ENCODE peak calls at places on chromosomes 5 and 9, in eight cellular contexts. One of them, this sample, is unnamed.
A peak's percentile ranks its signal among the peaks of the same experiment; 100 is the strongest.

GRCh38 chr9:34651876-34652602 is at the start of gene IL11RA:
- DNase-seq in substantia nigra: peak; percentile 84
- DNase-seq in dorsolateral prefrontal cortex: peak; percentile 92
- DNase-seq in PC-9: peak; percentile 65
- DNase-seq in SK-N-SH: no peak
- DNase-seq in RWPE1: peak; percentile 94
- DNase-seq in CD4-positive, alpha-beta T cell: peak; percentile 53
- DNase-seq in body of pancreas: peak; percentile 64
- DNase-seq in this sample: peak; percentile 75

GRCh38 chr5:88377705-88378656 is 109.3 kb upstream of the TMEM161B start:
- DNase-seq in RWPE1: no peak
- DNase-seq in substantia nigra: no peak
- DNase-seq in body of pancreas: no peak
- DNase-seq in SK-N-SH: no peak
- DNase-seq in dorsolateral prefrontal cortex: no peak
- DNase-seq in PC-9: no peak
- DNase-seq in CD4-positive, alpha-beta T cell: no peak
- DNase-seq in this sample: no peak

GRCh38 chr5:93800988-93801811 is 59.8 kb upstream of the POU5F2 start:
- DNase-seq in body of pancreas: no peak
- DNase-seq in dorsolateral prefrontal cortex: no peak
- DNase-seq in substantia nigra: peak; percentile 4
- DNase-seq in SK-N-SH: peak; percentile 26
- DNase-seq in RWPE1: peak; percentile 37
- DNase-seq in PC-9: peak; percentile 90
- DNase-seq in CD4-positive, alpha-beta T cell: no peak
- DNase-seq in this sample: no peak

GRCh38 chr5:143338658-143339366 is 64.7 kb downstream of the NR3C1 start:
- DNase-seq in SK-N-SH: no peak
- DNase-seq in dorsolateral prefrontal cortex: no peak
- DNase-seq in substantia nigra: no peak
- DNase-seq in PC-9: no peak
- DNase-seq in body of pancreas: no peak
- DNase-seq in CD4-positive, alpha-beta T cell: no peak
- DNase-seq in RWPE1: no peak
- DNase-seq in this sample: no peak

GRCh38 chr9:77210116-77210515 is 32.8 kb downstream of the VPS13A start:
- DNase-seq in PC-9: no peak
- DNase-seq in dorsolateral prefrontal cortex: no peak
- DNase-seq in RWPE1: no peak
- DNase-seq in body of pancreas: no peak
- DNase-seq in substantia nigra: no peak
- DNase-seq in CD4-positive, alpha-beta T cell: no peak
- DNase-seq in SK-N-SH: no peak
- DNase-seq in this sample: no peak

GRCh38 chr9:109887079-109887478 is 107.1 kb downstream of the PALM2AKAP2 start:
- DNase-seq in PC-9: no peak
- DNase-seq in substantia nigra: no peak
- DNase-seq in CD4-positive, alpha-beta T cell: no peak
- DNase-seq in SK-N-SH: no peak
- DNase-seq in RWPE1: peak; percentile 38
- DNase-seq in body of pancreas: no peak
- DNase-seq in dorsolateral prefrontal cortex: no peak
- DNase-seq in this sample: no peak

GRCh38 chr5:124065508-124065907 is 553.5 kb downstream of the CSNK1G3 start:
- DNase-seq in CD4-positive, alpha-beta T cell: no peak
- DNase-seq in RWPE1: no peak
- DNase-seq in SK-N-SH: no peak
- DNase-seq in substantia nigra: no peak
- DNase-seq in PC-9: no peak
- DNase-seq in body of pancreas: no peak
- DNase-seq in dorsolateral prefrontal cortex: no peak
- DNase-seq in this sample: no peak

GRCh38 chr5:76927961-76928360 is 24.9 kb upstream of the CRHBP start:
- DNase-seq in CD4-positive, alpha-beta T cell: no peak
- DNase-seq in substantia nigra: no peak
- DNase-seq in PC-9: no peak
- DNase-seq in RWPE1: no peak
- DNase-seq in body of pancreas: no peak
- DNase-seq in SK-N-SH: no peak
- DNase-seq in dorsolateral prefrontal cortex: no peak
- DNase-seq in this sample: no peak

GRCh38 chr9:69577123-69577522 is 95.0 kb downstream of the APBA1 start:
- DNase-seq in SK-N-SH: no peak
- DNase-seq in body of pancreas: no peak
- DNase-seq in substantia nigra: no peak
- DNase-seq in dorsolateral prefrontal cortex: no peak
- DNase-seq in CD4-positive, alpha-beta T cell: no peak
- DNase-seq in RWPE1: no peak
- DNase-seq in PC-9: no peak
- DNase-seq in this sample: no peak

GRCh38 chr5:35404701-35405100 is 174.4 kb upstream of the PRLR start:
- DNase-seq in body of pancreas: no peak
- DNase-seq in substantia nigra: no peak
- DNase-seq in dorsolateral prefrontal cortex: no peak
- DNase-seq in CD4-positive, alpha-beta T cell: no peak
- DNase-seq in PC-9: no peak
- DNase-seq in RWPE1: no peak
- DNase-seq in SK-N-SH: no peak
- DNase-seq in this sample: no peak

GRCh38 chr9:104743377-104743985 is 4.0 kb upstream of the NIPSNAP3A start:
- DNase-seq in PC-9: peak; percentile 55
- DNase-seq in substantia nigra: peak; percentile 4
- DNase-seq in body of pancreas: no peak
- DNase-seq in RWPE1: peak; percentile 64
- DNase-seq in dorsolateral prefrontal cortex: no peak
- DNase-seq in CD4-positive, alpha-beta T cell: no peak
- DNase-seq in SK-N-SH: peak; percentile 59
- DNase-seq in this sample: no peak

GRCh38 chr9:36874921-36875320 is 159.1 kb downstream of the PAX5 start:
- DNase-seq in SK-N-SH: no peak
- DNase-seq in substantia nigra: no peak
- DNase-seq in RWPE1: no peak
- DNase-seq in CD4-positive, alpha-beta T cell: no peak
- DNase-seq in PC-9: no peak
- DNase-seq in body of pancreas: no peak
- DNase-seq in dorsolateral prefrontal cortex: no peak
- DNase-seq in this sample: no peak

GRCh38 chr9:114852050-114852594 is 46.3 kb upstream of the TNFSF15 start:
- DNase-seq in PC-9: peak; percentile 57
- DNase-seq in substantia nigra: no peak
- DNase-seq in RWPE1: no peak
- DNase-seq in body of pancreas: no peak
- DNase-seq in SK-N-SH: no peak
- DNase-seq in CD4-positive, alpha-beta T cell: no peak
- DNase-seq in dorsolateral prefrontal cortex: no peak
- DNase-seq in this sample: no peak

GRCh38 chr5:122415481-122416120 is 103.6 kb downstream of the SNCAIP start:
- DNase-seq in PC-9: no peak
- DNase-seq in substantia nigra: peak; percentile 62
- DNase-seq in body of pancreas: peak; percentile 41
- DNase-seq in RWPE1: peak; percentile 65
- DNase-seq in CD4-positive, alpha-beta T cell: no peak
- DNase-seq in dorsolateral prefrontal cortex: peak; percentile 67
- DNase-seq in SK-N-SH: peak; percentile 55
- DNase-seq in this sample: peak; percentile 24

GRCh38 chr9:98810106-98810840 is 2.8 kb downstream of the GALNT12 start:
- DNase-seq in RWPE1: no peak
- DNase-seq in body of pancreas: no peak
- DNase-seq in SK-N-SH: no peak
- DNase-seq in CD4-positive, alpha-beta T cell: no peak
- DNase-seq in substantia nigra: no peak
- DNase-seq in dorsolateral prefrontal cortex: no peak
- DNase-seq in PC-9: no peak
- DNase-seq in this sample: no peak
- H3K27ac ChIP-seq in RWPE1: no peak overlapping the region
- H3K27ac ChIP-seq in body of pancreas: no peak overlapping the region
- H3K27ac ChIP-seq in SK-N-SH: no peak overlapping the region
- H3K27ac ChIP-seq in CD4-positive, alpha-beta T cell: no peak overlapping the region
- H3K27ac ChIP-seq in substantia nigra: no peak overlapping the region
- H3K27ac ChIP-seq in dorsolateral prefrontal cortex: no peak overlapping the region
- H3K27ac ChIP-seq in PC-9: peak overlapping the region; percentile 77
- H3K27ac ChIP-seq in this sample: no peak overlapping the region

DNA sequence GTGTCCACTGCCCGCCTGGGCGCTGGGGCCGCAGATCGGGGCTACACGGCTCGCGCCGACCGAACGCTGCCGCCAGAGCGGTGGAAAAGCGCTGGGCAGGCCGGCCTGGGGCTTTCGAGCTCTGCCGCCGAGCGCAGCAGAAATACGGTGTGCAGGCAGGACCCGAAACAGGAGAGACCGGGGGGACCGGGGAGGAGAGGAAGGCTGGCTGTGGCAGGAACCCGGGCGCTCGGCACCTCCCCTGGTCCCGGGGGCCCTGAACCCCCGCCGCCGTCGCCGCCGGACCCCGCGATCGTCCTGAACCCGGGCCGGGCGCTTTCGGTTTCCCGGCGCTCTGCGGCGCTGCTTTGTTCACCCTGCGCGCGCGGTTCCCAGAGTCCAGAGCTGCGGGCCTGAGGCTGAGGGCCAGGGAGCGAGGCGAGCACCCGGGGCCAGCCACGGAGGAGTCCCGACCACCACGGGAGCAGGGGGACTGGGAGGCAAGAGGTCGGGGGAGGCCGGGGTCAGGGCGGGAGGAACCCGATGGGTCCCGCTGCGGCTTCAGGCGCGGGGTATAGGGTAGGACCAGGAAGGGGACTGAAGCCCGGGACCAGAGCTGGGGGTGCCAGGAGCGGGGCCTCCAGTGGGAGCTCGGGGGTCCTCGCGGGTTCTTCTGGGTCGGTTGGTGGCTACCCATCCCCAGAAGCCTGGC is 12.0 kb downstream of the IRX2 start:
- DNase-seq in SK-N-SH: no peak
- DNase-seq in dorsolateral prefrontal cortex: no peak
- DNase-seq in PC-9: no peak
- DNase-seq in CD4-positive, alpha-beta T cell: no peak
- DNase-seq in substantia nigra: no peak
- DNase-seq in RWPE1: peak; percentile 29
- DNase-seq in body of pancreas: no peak
- DNase-seq in this sample: peak; percentile 36
- H3K27ac ChIP-seq in SK-N-SH: no peak overlapping the region
- H3K27ac ChIP-seq in dorsolateral prefrontal cortex: no peak overlapping the region
- H3K27ac ChIP-seq in PC-9: no peak overlapping the region
- H3K27ac ChIP-seq in CD4-positive, alpha-beta T cell: no peak overlapping the region
- H3K27ac ChIP-seq in substantia nigra: no peak overlapping the region
- H3K27ac ChIP-seq in RWPE1: peak overlapping the region; percentile 8
- H3K27ac ChIP-seq in body of pancreas: no peak overlapping the region
- H3K27ac ChIP-seq in this sample: peak overlapping the region; percentile 95

GRCh38 chr9:126386088-126386487 is 59.5 kb downstream of the MVB12B start:
- DNase-seq in PC-9: no peak
- DNase-seq in SK-N-SH: no peak
- DNase-seq in RWPE1: peak; percentile 60
- DNase-seq in body of pancreas: no peak
- DNase-seq in CD4-positive, alpha-beta T cell: no peak
- DNase-seq in dorsolateral prefrontal cortex: peak; percentile 70
- DNase-seq in substantia nigra: peak; percentile 46
- DNase-seq in this sample: no peak
- H3K27ac ChIP-seq in PC-9: no peak overlapping the region
- H3K27ac ChIP-seq in SK-N-SH: no peak overlapping the region
- H3K27ac ChIP-seq in RWPE1: no peak overlapping the region
- H3K27ac ChIP-seq in body of pancreas: no peak overlapping the region
- H3K27ac ChIP-seq in CD4-positive, alpha-beta T cell: no peak overlapping the region
- H3K27ac ChIP-seq in dorsolateral prefrontal cortex: peak overlapping the region; percentile 79
- H3K27ac ChIP-seq in substantia nigra: peak overlapping the region; percentile 71
- H3K27ac ChIP-seq in this sample: no peak overlapping the region

DNA sequence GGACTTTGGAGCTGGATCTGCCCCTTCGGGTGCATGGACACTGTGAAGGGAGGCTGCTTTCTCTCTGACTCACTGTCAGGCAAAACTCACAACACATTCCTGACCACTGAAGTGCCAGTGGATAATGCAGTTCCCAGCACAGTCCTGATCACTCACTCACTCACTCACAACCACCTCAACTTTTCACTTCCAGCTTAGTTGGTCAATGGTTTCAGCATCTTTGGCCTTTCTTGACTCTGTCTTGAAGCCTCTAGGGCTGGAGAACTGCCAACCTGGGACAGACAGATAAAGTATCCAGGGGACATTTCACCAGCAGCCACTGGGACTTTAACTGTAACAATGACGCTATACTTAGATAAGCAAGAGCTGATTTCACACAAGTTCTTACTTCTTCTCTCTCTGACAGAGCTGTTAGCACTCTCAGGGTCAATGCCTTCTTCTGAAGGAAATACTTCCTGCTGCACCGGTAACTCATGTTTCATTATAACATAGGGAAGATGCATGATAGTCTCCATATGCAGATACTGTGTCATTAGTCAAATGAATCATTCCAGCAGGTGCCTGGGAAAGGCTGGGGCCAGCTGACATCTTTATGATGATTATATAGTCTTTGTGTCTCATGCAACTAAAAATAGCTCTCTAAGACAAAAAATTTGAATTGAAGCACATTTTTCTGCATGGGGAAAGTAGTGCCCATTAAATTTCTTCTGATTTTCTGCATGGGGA is 499.0 kb downstream of the SEMA5A start:
- DNase-seq in substantia nigra: no peak
- DNase-seq in dorsolateral prefrontal cortex: no peak
- DNase-seq in body of pancreas: no peak
- DNase-seq in SK-N-SH: no peak
- DNase-seq in CD4-positive, alpha-beta T cell: no peak
- DNase-seq in PC-9: peak; percentile 95
- DNase-seq in RWPE1: peak; percentile 73
- DNase-seq in this sample: no peak
- H3K27ac ChIP-seq in substantia nigra: no peak overlapping the region
- H3K27ac ChIP-seq in dorsolateral prefrontal cortex: no peak overlapping the region
- H3K27ac ChIP-seq in body of pancreas: no peak overlapping the region
- H3K27ac ChIP-seq in SK-N-SH: peak overlapping the region; percentile 93
- H3K27ac ChIP-seq in CD4-positive, alpha-beta T cell: no peak overlapping the region
- H3K27ac ChIP-seq in PC-9: peak overlapping the region; percentile 88
- H3K27ac ChIP-seq in RWPE1: no peak overlapping the region
- H3K27ac ChIP-seq in this sample: no peak overlapping the region

GRCh38 chr5:163724305-163724704 is 218.9 kb downstream of the MAT2B start:
- DNase-seq in dorsolateral prefrontal cortex: no peak
- DNase-seq in body of pancreas: no peak
- DNase-seq in substantia nigra: no peak
- DNase-seq in SK-N-SH: no peak
- DNase-seq in RWPE1: no peak
- DNase-seq in PC-9: no peak
- DNase-seq in CD4-positive, alpha-beta T cell: no peak
- DNase-seq in this sample: no peak

GRCh38 chr5:163731256-163731655 is 225.8 kb downstream of the MAT2B start:
- DNase-seq in SK-N-SH: no peak
- DNase-seq in CD4-positive, alpha-beta T cell: no peak
- DNase-seq in body of pancreas: no peak
- DNase-seq in PC-9: no peak
- DNase-seq in dorsolateral prefrontal cortex: no peak
- DNase-seq in substantia nigra: no peak
- DNase-seq in RWPE1: no peak
- DNase-seq in this sample: no peak

GRCh38 chr5:163730206-163730782 is 224.9 kb downstream of the MAT2B start:
- DNase-seq in body of pancreas: no peak
- DNase-seq in RWPE1: no peak
- DNase-seq in CD4-positive, alpha-beta T cell: no peak
- DNase-seq in SK-N-SH: no peak
- DNase-seq in substantia nigra: no peak
- DNase-seq in dorsolateral prefrontal cortex: no peak
- DNase-seq in PC-9: no peak
- DNase-seq in this sample: no peak

GRCh38 chr5:163727028-163727427 is 221.6 kb downstream of the MAT2B start:
- DNase-seq in body of pancreas: no peak
- DNase-seq in CD4-positive, alpha-beta T cell: no peak
- DNase-seq in substantia nigra: no peak
- DNase-seq in PC-9: no peak
- DNase-seq in RWPE1: no peak
- DNase-seq in SK-N-SH: no peak
- DNase-seq in dorsolateral prefrontal cortex: no peak
- DNase-seq in this sample: no peak
- H3K27ac ChIP-seq in body of pancreas: no peak overlapping the region
- H3K27ac ChIP-seq in CD4-positive, alpha-beta T cell: no peak overlapping the region
- H3K27ac ChIP-seq in substantia nigra: no peak overlapping the region
- H3K27ac ChIP-seq in PC-9: no peak overlapping the region
- H3K27ac ChIP-seq in RWPE1: no peak overlapping the region
- H3K27ac ChIP-seq in SK-N-SH: no peak overlapping the region
- H3K27ac ChIP-seq in dorsolateral prefrontal cortex: no peak overlapping the region
- H3K27ac ChIP-seq in this sample: no peak overlapping the region